ENCODE peak calls at places on chromosome 11, in five cellular contexts. P, E, M, R and J are unnamed samples. For H3K4me1, the result is how much of the 10 kb centered on the place peaks cover.

GRCh38 chr11:46416656-46417055 is 25.1 kb upstream of the CHRM4 start:
- DNase-seq in P (no peak), E (no peak), M (no peak), R (peak), J (no peak)

GRCh38 chr11:44377914-44378321 is 68.0 kb upstream of the ALX4 start:
- DNase-seq in P (no peak), E (no peak), M (no peak), R (no peak), J (no peak)

GRCh38 chr11:2143652-2144548 is 4.7 kb upstream of the IGF2 start:
- DNase-seq in P (no peak), E (no peak), M (no peak), R (no peak), J (no peak)

GRCh38 chr11:122781378-122782040 is 56.8 kb upstream of the CRTAM start:
- DNase-seq in P (peak), E (peak), M (peak), R (peak), J (peak)

GRCh38 chr11:119284344-119285157 is 32.4 kb downstream of the MCAM start:
- DNase-seq in P (no peak), E (no peak), M (no peak), R (no peak), J (no peak)

GRCh38 chr11:37282367-37282766 is 684.3 kb upstream of the RAG2 start:
- DNase-seq in P (no peak), E (no peak), M (no peak), R (no peak), J (no peak)

GRCh38 chr11:130213143-130213978 is 53.8 kb downstream of the ST14 start:
- DNase-seq in P (no peak), E (peak), M (peak), R (peak), J (peak)

GRCh38 chr11:101327908-101328307 is 198.3 kb upstream of the PGR start:
- DNase-seq in P (no peak), E (no peak), M (no peak), R (no peak), J (no peak)

GRCh38 chr11:76841923-76842452 is 18.7 kb upstream of the ACER3 start:
- DNase-seq in P (no peak), E (no peak), M (no peak), R (no peak), J (no peak)

GRCh38 chr11:13354335-13354734 is 76.7 kb downstream of the BMAL1 start:
- DNase-seq in P (no peak), E (no peak), M (no peak), R (no peak), J (no peak)

GRCh38 chr11:86715611-86716010 is 43.2 kb upstream of the ME3 start:
- DNase-seq in P (no peak), E (no peak), M (no peak), R (no peak), J (no peak)

GRCh38 chr11:69464621-69464960 is 16.9 kb upstream of the LINC01488 start:
- DNase-seq in P (no peak), E (no peak), M (no peak), R (no peak), J (no peak)

GRCh38 chr11:13669544-13670488 is 1.3 kb downstream of the FAR1 start:
- DNase-seq in P (no peak), E (no peak), M (no peak), R (no peak), J (no peak)

GRCh38 chr11:34262601-34263081 is 95.2 kb downstream of the ABTB2 start:
- DNase-seq in P (no peak), E (no peak), M (no peak), R (no peak), J (no peak)

GRCh38 chr11:62033191-62034044 is 66.0 kb upstream of the FTH1 start:
- DNase-seq in P (peak), E (no peak), M (no peak), R (no peak), J (no peak)

GRCh38 chr11:86805873-86806310 is 5.5 kb downstream of the PRSS23 start:
- DNase-seq in P (no peak), E (no peak), M (no peak), R (no peak), J (no peak)

GRCh38 chr11:124762624-124763155 is 600 bp upstream of the ESAM start:
- DNase-seq in P (no peak), E (peak), M (no peak), R (no peak), J (no peak)

GRCh38 chr11:19766206-19766605 is 53.6 kb downstream of the NAV2 start:
- DNase-seq in P (no peak), E (no peak), M (no peak), R (no peak), J (no peak)

GRCh38 chr11:59192446-59193020 is 20.2 kb downstream of the MPEG1 start:
- DNase-seq in P (no peak), E (no peak), M (no peak), R (no peak), J (no peak)

GRCh38 chr11:42631223-42631843 is 680.5 kb upstream of the API5 start:
- DNase-seq in P (no peak), E (no peak), M (no peak), R (peak), J (peak)

GRCh38 chr11:67423466-67423865 is 4.8 kb upstream of the RPS6KB2 start:
- DNase-seq in P (no peak), E (no peak), M (no peak), R (no peak), J (no peak)

GRCh38 chr11:66543263-66544107 is 2.4 kb downstream of the ZDHHC24 start:
- DNase-seq in P (peak), E (no peak), M (no peak), R (peak), J (peak)

GRCh38 chr11:46049325-46049860 is 71.9 kb downstream of the PHF21A start:
- DNase-seq in P (no peak), E (no peak), M (no peak), R (no peak), J (no peak)

GRCh38 chr11:105937738-105938137 is 84.3 kb downstream of the MSANTD4 start:
- DNase-seq in P (no peak), E (no peak), M (no peak), R (no peak), J (no peak)

GRCh38 chr11:69018924-69019323 is 5.9 kb upstream of the MRGPRF start:
- DNase-seq in P (peak), E (no peak), M (no peak), R (no peak), J (no peak)

GRCh38 chr11:119584193-119585037 is 144.6 kb downstream of the NECTIN1 start:
- DNase-seq in P (peak), E (peak), M (no peak), R (peak), J (peak)

GRCh38 chr11:58596621-58597020 is 17.8 kb downstream of the ZFP91 start:
- DNase-seq in P (no peak), E (no peak), M (no peak), R (no peak), J (no peak)

GRCh38 chr11:21625982-21626381 is 566.9 kb upstream of the ANO5 start:
- DNase-seq in P (peak), E (no peak), M (peak), R (peak), J (no peak)

GRCh38 chr11:7964873-7965272 is 374 bp downstream of the NLRP10 start:
- DNase-seq in P (no peak), E (no peak), M (no peak), R (no peak), J (no peak)

GRCh38 chr11:2853997-2854560 is 31.5 kb downstream of the CDKN1C start:
- DNase-seq in P (no peak), E (no peak), M (no peak), R (no peak), J (no peak)

GRCh38 chr11:14078941-14079522 is 116.5 kb downstream of the SPON1 start:
- DNase-seq in P (no peak), E (no peak), M (no peak), R (no peak), J (no peak)

GRCh38 chr11:134033696-134034491 is 35.0 kb upstream of the JAM3 start:
- DNase-seq in P (peak), E (peak), M (peak), R (peak), J (peak)
- H3K4me3 ChIP-seq in P (peak), E (no peak), M (no peak), R (no peak), J (peak)

GRCh38 chr11:116851631-116852030 is 14.2 kb upstream of the APOA1 start:
- DNase-seq in P (no peak), E (no peak), M (no peak), R (no peak), J (no peak)
- H3K4me1 ChIP-seq in P (under half), E (under half), M (under half), R (under half), J (under half)

DNA sequence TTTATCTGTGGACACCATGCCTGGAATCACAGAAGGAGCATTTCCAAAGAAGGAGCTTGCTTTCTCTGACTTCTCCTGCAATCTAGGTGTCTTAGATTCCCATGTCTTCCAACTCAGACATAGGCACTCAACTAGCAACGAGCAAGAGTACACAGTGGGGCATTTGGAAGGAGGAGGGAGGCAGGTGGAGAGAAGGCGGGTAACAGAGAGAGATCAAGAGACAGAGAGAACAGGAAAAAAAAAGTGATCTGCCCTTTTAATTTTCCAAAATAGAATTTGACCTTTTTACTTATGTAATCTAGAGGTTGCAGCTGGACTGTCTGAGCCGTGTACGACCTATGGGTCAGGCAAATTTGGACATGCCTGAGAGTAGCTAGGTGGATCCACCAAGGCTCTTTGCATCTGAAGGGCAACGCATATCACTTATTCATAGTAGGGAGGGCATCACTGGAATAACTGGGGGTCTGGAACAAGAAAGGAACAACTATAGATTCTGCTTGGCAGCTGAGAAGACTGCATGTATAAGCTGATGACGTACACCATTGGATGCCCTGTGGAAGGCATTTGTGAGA is 37.3 kb upstream of the POGLUT3 start:
- DNase-seq in P (no peak), E (no peak), M (no peak), R (no peak), J (no peak)
- TF ChIP-seq CTCF in P (no peak), E (no peak), M (no peak), R (no peak), J (no peak)

GRCh38 chr11:761526-762108 is 14.4 kb downstream of the TALDO1 start:
- DNase-seq in P (no peak), E (no peak), M (no peak), R (no peak), J (no peak)

GRCh38 chr11:763549-764321 is 13.6 kb downstream of the GATD1 start:
- DNase-seq in P (no peak), E (peak), M (no peak), R (no peak), J (no peak)

GRCh38 chr11:763073-763463 is 14.2 kb downstream of the GATD1 start:
- DNase-seq in P (no peak), E (peak), M (peak), R (no peak), J (no peak)

GRCh38 chr11:764322-765024 is 12.8 kb downstream of the GATD1 start:
- DNase-seq in P (no peak), E (no peak), M (no peak), R (no peak), J (no peak)

GRCh38 chr11:762421-763072 is 14.7 kb downstream of the GATD1 start:
- DNase-seq in P (no peak), E (peak), M (peak), R (peak), J (no peak)
- H3K4me3 ChIP-seq in P (no peak), E (no peak), M (no peak), R (no peak), J (no peak)

DNA sequence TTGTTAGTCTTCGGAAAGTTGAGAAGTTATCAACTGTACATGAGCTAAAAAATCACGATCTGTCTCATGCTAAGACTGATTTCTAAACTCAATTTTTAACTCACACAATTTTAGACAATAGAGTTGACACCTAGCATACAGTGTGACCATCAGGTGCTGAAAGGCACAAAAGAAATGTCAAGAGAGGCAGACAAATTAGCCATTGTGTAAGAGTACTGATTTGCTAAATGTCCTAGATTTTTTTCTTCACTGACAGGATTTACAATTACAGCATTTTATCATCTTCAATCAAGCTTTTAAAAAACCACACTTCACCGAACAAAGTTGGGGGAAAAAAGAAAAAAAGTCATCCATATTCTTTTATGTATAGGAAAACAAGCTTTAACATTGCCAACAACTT is 7.0 kb downstream of the LGR4 start:
- DNase-seq in P (no peak), E (no peak), M (no peak), R (no peak), J (no peak)
- H3K4me1 ChIP-seq in P (under half), E (under half), M (under half), R (under half), J (under half)

GRCh38 chr11:114847599-114847998 is 169.3 kb downstream of the NXPE2 start:
- DNase-seq in P (no peak), E (no peak), M (no peak), R (no peak), J (no peak)

GRCh38 chr11:114848027-114848426 is 169.7 kb downstream of the NXPE2 start:
- DNase-seq in P (no peak), E (no peak), M (no peak), R (no peak), J (no peak)

DNA sequence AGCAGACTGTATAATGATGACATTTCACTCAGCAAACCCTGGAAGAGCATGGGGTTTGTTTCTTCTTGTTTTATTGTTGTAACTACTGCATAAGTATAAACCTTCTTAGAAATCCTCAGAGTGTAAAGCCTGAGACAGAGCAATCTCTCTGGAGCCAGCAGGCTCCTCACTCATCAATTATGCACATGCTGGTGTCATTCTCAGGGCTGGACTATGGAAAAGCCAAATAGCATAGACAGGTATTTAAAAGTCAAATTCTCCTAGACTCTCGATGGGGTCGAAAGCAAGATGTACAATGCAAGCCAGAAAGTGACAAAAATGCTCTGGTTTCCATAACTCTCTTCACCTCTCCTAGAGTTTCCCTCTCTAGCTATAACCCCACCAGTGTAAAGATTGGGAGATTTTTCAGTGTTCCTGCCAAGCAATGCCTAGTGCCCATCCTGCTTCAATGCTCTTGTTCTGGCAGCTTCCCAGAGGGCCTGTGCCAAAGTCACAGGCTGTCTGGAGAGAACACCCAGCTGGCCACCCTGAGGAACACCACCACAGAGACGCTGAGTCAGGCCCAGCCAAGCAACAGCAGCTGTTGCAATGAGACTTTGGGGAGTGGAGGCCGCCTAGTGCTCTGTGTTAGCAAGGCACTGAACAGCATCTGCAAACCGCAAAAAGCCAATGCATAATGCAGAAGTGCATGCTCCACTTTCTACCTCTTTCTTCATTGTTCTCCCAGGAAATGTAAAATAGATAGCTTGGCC is 167.9 kb downstream of the NXPE2 start:
- DNase-seq in P (no peak), E (no peak), M (peak), R (peak), J (peak)
- TF ChIP-seq CTCF in P (no peak), E (no peak), M (no peak), R (no peak), J (no peak)

GRCh38 chr11:110711776-110712642 is at the start of gene ARHGAP20:
- DNase-seq in P (peak), E (peak), M (peak), R (peak), J (peak)

GRCh38 chr11:110711448-110711775 is 825 bp downstream of the ARHGAP20 start:
- DNase-seq in P (no peak), E (no peak), M (no peak), R (peak), J (no peak)

GRCh38 chr11:110715541-110715940 is 3.3 kb upstream of the ARHGAP20 start:
- DNase-seq in P (no peak), E (no peak), M (no peak), R (no peak), J (no peak)

GRCh38 chr11:110712643-110713468 is 619 bp upstream of the ARHGAP20 start:
- DNase-seq in P (peak), E (no peak), M (peak), R (peak), J (no peak)

GRCh38 chr11:110713469-110713776 is 1.2 kb upstream of the ARHGAP20 start:
- DNase-seq in P (no peak), E (no peak), M (no peak), R (no peak), J (no peak)
- H3K4me3 ChIP-seq in P (peak), E (no peak), M (no peak), R (no peak), J (no peak)

DNA sequence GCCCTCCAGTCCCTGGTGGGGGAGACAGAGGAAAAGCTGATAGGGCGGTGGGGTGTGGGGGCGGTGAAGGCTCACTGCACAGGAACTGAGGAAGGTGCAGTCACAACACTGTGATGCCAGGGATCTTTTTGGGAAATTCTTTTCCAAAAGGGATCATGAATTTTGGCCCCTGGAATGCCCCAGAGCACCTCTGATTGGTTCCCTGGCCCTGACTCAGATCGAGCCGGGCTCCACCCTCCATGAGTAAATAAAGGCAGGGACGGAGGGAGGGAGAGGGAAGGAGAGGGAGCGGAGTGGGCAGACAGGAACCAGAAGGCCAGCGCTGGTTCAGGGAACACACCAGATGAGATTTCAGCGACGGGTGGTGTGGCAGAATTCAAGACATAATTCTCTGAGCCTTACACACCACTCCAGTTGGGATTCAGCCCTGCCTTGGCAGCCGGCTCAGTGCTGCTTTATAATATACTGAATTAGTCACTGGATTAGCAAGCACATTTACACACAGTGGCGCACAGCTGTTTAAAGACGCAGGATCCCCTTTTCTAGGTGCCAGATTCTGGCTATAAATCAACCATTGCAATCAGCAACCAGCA is 80.3 kb downstream of the ETS1 start:
- DNase-seq in P (peak), E (peak), M (peak), R (peak), J (peak)
- H3K4me1 ChIP-seq in P (half or more), E (under half), M (half or more), R (under half), J (under half)